ENCODE peak calls at places on chromosomes 7 and 10, in seven cellular contexts. Z, S, L, E, B, V and Y are unnamed samples.

GRCh38 chr7:134632937-134633540 is 13.6 kb upstream of the BPGM start:
- DNase-seq in V (peak), Z (no peak), B (no peak), L (peak), S (no peak), E (no peak), Y (no peak)

GRCh38 chr7:155299539-155300202 is 2.0 kb downstream of the INSIG1 start:
- DNase-seq in B (no peak), V (peak), S (no peak), E (no peak), L (no peak), Z (no peak), Y (no peak)

GRCh38 chr7:75943864-75944263 is 28.9 kb downstream of the POR start:
- DNase-seq in S (no peak), L (no peak), V (no peak), E (no peak), B (no peak), Z (no peak), Y (no peak)

GRCh38 chr10:47361293-47361692 is 13.1 kb downstream of the RBP3 start:
- DNase-seq in V (no peak), B (no peak), L (peak), S (peak), Z (peak), E (no peak), Y (no peak)

GRCh38 chr7:113562242-113562641 is 356.6 kb downstream of the PPP1R3A start:
- DNase-seq in S (no peak), E (no peak), B (no peak), Z (no peak), L (no peak), V (no peak), Y (no peak)

GRCh38 chr10:80408198-80409085 is at the start of gene PRXL2A:
- DNase-seq in V (peak), Z (peak), L (peak), S (peak), E (peak), B (no peak), Y (peak)

GRCh38 chr10:102646610-102647432 is 2.5 kb downstream of the TRIM8 start:
- DNase-seq in B (no peak), L (no peak), V (peak), E (peak), Z (peak), S (peak), Y (peak)

GRCh38 chr10:5519054-5519453 is 5.7 kb upstream of the CALML3 start:
- DNase-seq in B (no peak), L (no peak), E (no peak), Z (no peak), V (no peak), S (no peak), Y (no peak)

GRCh38 chr10:19803676-19804075 is 12.6 kb upstream of the PLXDC2 start:
- DNase-seq in V (no peak), S (no peak), E (no peak), L (no peak), Z (no peak), B (no peak), Y (no peak)

GRCh38 chr7:91034459-91035368 is 229.5 kb upstream of the FZD1 start:
- DNase-seq in S (peak), B (peak), V (no peak), L (peak), E (peak), Z (no peak), Y (no peak)

GRCh38 chr10:60731134-60731883 is 47.0 kb upstream of the CDK1 start:
- DNase-seq in V (no peak), Z (no peak), E (no peak), L (no peak), B (no peak), S (no peak), Y (no peak)

GRCh38 chr7:92460109-92460508 is 12.8 kb downstream of the GATAD1 start:
- DNase-seq in V (no peak), B (no peak), E (no peak), Z (no peak), S (no peak), L (no peak), Y (no peak)

GRCh38 chr10:72319416-72320254 is 35.1 kb downstream of the DNAJB12 start:
- DNase-seq in B (peak), L (peak), Z (peak), E (peak), V (peak), S (peak), Y (peak)
- H3K4me3 ChIP-seq in B (peak), L (peak), Z (peak), E (no peak), V (peak), S (peak), Y (no peak)

GRCh38 chr10:124530816-124531215 is 69.2 kb downstream of the LHPP start:
- DNase-seq in S (no peak), L (no peak), E (no peak), B (no peak), V (no peak), Z (no peak), Y (no peak)

GRCh38 chr10:124527996-124528395 is 66.4 kb downstream of the LHPP start:
- DNase-seq in V (peak), Z (no peak), E (no peak), L (no peak), S (no peak), B (no peak), Y (no peak)

GRCh38 chr10:124530215-124530665 is 68.6 kb downstream of the LHPP start:
- DNase-seq in L (peak), V (peak), E (peak), Z (peak), B (peak), S (peak), Y (peak)

GRCh38 chr10:124532106-124532641 is 70.6 kb downstream of the LHPP start:
- DNase-seq in S (no peak), E (no peak), B (no peak), V (peak), L (peak), Z (no peak), Y (no peak)

GRCh38 chr10:124529661-124530214 is 68.1 kb downstream of the LHPP start:
- DNase-seq in S (no peak), B (no peak), V (no peak), E (no peak), L (no peak), Z (no peak), Y (no peak)
- H3K27ac ChIP-seq in S (peak), B (no peak), V (no peak), E (no peak), L (no peak), Z (no peak), Y (no peak)

DNA sequence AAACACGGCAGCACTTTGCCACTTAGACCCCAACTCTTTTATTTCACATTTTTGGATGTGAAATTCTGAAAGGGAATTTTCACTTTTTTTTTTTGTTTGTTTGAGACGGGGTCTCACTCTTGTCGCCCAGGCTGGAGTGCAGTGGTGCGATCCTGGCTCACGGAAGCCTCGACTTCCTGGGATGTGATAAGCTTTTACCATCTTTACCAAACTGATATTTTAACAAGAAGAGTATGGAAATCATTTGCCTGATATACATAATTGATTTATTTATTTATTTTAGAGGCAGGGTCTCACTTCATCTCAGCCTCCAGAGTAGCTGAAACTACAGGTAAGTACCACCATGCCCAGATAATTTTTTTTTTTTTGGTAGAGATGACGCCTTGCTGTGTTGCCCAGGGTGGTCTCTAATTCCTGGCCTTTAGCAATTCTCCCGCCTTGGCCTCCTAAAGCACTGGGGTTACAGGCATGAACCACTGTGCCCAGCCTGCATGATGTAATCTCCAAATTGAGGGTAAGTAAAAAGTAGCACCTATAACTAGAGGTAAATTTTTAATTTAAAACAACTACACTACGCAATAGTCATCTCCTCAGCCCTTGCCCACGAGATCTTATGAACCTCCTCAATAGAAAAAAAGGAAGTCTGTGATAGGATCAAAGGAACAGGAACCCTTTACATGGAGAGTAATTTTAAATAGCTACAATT is 180.7 kb upstream of the KLF14 start:
- DNase-seq in B (no peak), E (no peak), S (no peak), Z (no peak), V (no peak), L (no peak), Y (no peak)
- H3K4me3 ChIP-seq in B (no peak), E (no peak), S (no peak), Z (no peak), V (no peak), L (no peak), Y (no peak)

GRCh38 chr7:1897861-1898627 is 228.0 kb downstream of the ELFN1 start:
- DNase-seq in E (no peak), S (no peak), Z (no peak), L (no peak), B (no peak), V (no peak), Y (no peak)

GRCh38 chr7:1897076-1897860 is 227.2 kb downstream of the ELFN1 start:
- DNase-seq in S (no peak), Z (no peak), E (no peak), L (no peak), V (no peak), B (no peak), Y (no peak)

GRCh38 chr7:1899951-1900762 is 230.1 kb downstream of the ELFN1 start:
- DNase-seq in B (no peak), V (no peak), E (no peak), L (no peak), S (no peak), Z (peak), Y (no peak)

GRCh38 chr7:1899201-1899600 is 229.1 kb downstream of the ELFN1 start:
- DNase-seq in V (no peak), B (peak), L (no peak), E (no peak), S (no peak), Z (no peak), Y (peak)

DNA sequence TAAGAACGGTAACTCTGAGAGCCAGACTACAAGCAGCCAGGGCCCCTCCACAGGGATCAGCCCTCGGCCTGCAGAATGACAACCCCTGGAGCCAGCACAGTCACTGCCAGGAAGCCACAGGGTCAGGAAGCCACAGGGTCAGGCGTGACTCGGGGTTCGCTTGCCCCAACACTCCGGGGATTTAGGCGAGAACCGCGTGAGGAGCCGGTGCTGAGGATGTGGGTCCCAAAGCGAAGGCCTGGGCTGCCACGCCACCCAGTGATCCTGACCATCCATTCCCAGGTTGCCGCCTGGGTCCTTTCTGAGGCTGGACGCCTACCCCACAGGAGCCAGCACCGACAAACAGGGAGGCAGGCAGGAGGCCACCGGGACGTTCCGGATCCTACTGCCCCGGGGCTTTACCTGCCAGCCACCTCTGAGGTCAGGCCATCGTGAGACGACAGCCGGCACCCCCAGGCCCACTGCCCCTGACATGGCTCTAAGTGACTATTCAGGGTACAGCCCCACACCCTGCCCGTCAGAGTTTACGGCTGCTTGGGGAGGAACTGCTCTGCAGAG is 228.6 kb downstream of the ELFN1 start:
- DNase-seq in Z (no peak), E (no peak), V (no peak), L (no peak), S (no peak), B (no peak), Y (no peak)
- H3K27ac ChIP-seq in Z (no peak), E (no peak), V (no peak), L (no peak), S (no peak), B (peak), Y (no peak)

DNA sequence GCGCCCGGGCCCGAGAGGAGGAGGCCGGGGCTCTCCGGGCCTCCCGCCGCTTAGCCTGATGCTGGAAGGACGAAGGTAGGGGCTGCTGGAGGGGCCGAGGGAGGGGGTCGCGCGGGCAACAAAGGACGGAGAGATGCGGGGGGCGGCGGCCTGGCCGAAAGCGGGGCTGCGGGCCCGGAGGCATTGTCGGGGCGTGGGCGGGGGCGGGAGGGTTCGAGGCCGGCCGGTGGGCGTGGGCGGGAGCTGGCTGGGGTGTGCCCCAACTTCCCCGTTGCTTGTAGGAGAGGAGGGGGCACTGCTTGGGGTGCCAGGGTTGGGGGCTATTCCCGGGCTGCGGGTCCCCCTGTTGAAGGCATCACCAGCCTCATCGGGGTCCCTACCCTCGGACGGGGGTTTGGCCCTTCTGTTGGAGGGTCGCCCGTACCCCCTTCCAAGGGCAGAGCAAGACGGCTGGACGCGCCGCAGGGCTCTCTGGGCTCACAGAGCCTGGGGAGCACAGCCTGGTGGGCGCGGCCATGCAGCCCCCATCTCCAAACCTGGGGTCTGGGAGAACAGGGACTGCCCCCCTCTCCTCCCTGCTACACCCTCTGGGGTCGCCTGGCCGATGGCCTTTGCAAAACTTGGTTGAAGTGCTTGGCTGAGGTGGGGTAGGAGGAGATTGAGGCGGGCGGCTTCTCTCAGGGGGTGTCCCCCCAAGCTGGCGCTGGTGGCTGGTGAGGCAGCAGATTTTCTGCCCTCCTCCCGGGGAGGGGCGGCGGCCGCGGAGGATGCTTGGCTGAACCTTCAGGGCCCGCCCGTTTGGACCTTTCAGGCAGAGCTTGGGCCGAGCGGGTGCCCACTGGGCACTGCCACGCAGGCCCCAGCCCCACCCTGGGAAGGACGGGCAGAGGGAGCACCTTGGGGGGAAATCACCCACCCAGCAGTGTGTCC is 718 bp downstream of the CLIP2 start:
- DNase-seq in L (peak), E (peak), V (peak), Z (peak), B (no peak), S (peak), Y (no peak)
- H3K4me3 ChIP-seq in L (peak), E (peak), V (peak), Z (peak), B (peak), S (peak), Y (peak)